ENCODE peak calls at places on chromosomes 16 and 17, in seven cellular contexts. Y, D, L, F, O, N and U are unnamed samples.

GRCh38 chr16:15856217-15856616 is 611 bp downstream of the MYH11 start:
- DNase-seq in Y (no peak), D (no peak), L (no peak), F (no peak), O (no peak), N (no peak), U (no peak)

GRCh38 chr17:58577696-58578095 is 63.3 kb upstream of the MTMR4 start:
- DNase-seq in Y (peak), D (peak), L (peak), F (peak), O (no peak), N (peak), U (peak)

GRCh38 chr16:66395806-66396555 is 29.5 kb downstream of the CDH5 start:
- DNase-seq in Y (no peak), D (no peak), L (no peak), F (no peak), O (no peak), N (no peak), U (no peak)

GRCh38 chr17:79272666-79273219 is 198.1 kb downstream of the ENGASE start:
- DNase-seq in Y (no peak), D (no peak), L (no peak), F (no peak), O (no peak), N (peak), U (no peak)

GRCh38 chr16:2971985-2972784 is 3.0 kb downstream of the PAQR4 start:
- DNase-seq in Y (no peak), D (no peak), L (no peak), F (no peak), O (no peak), N (no peak), U (no peak)

GRCh38 chr16:10930755-10931093 is 11.5 kb downstream of the DEXI start:
- DNase-seq in Y (no peak), D (no peak), L (no peak), F (no peak), O (no peak), N (no peak), U (no peak)

GRCh38 chr16:50296807-50297206 is 30.5 kb downstream of the ADCY7 start:
- DNase-seq in Y (peak), D (no peak), L (no peak), F (no peak), O (no peak), N (no peak), U (no peak)

GRCh38 chr17:51128089-51128488 is 7.4 kb upstream of the SPAG9 start:
- DNase-seq in Y (no peak), D (no peak), L (no peak), F (no peak), O (no peak), N (no peak), U (no peak)

GRCh38 chr16:23423496-23424049 is 29.4 kb downstream of the COG7 start:
- DNase-seq in Y (peak), D (peak), L (peak), F (no peak), O (no peak), N (peak), U (no peak)

GRCh38 chr16:3458278-3458851 is 14.9 kb downstream of the NAA60 start:
- DNase-seq in Y (peak), D (peak), L (no peak), F (no peak), O (no peak), N (peak), U (no peak)

GRCh38 chr17:35981908-35982330 is 622 bp upstream of the CCL16 start:
- DNase-seq in Y (no peak), D (no peak), L (no peak), F (no peak), O (no peak), N (no peak), U (no peak)
- TF ChIP-seq CTCF in Y (no peak), D (peak), L (peak), F (peak), O (no peak), N (no peak), U (peak)

GRCh38 chr16:53022374-53022773 is 30.3 kb downstream of the CHD9NB start:
- DNase-seq in Y (no peak), D (no peak), L (peak), F (peak), O (no peak), N (peak), U (peak)
- TF ChIP-seq CTCF in Y (no peak), D (peak), L (peak), F (peak), O (peak), N (peak), U (peak)

GRCh38 chr16:89290472-89290871 is 73.0 kb downstream of the ZNF778 start:
- DNase-seq in Y (no peak), D (no peak), L (no peak), F (no peak), O (no peak), N (no peak), U (no peak)
- TF ChIP-seq CTCF in Y (no peak), D (no peak), L (no peak), F (no peak), O (no peak), N (no peak), U (no peak)

DNA sequence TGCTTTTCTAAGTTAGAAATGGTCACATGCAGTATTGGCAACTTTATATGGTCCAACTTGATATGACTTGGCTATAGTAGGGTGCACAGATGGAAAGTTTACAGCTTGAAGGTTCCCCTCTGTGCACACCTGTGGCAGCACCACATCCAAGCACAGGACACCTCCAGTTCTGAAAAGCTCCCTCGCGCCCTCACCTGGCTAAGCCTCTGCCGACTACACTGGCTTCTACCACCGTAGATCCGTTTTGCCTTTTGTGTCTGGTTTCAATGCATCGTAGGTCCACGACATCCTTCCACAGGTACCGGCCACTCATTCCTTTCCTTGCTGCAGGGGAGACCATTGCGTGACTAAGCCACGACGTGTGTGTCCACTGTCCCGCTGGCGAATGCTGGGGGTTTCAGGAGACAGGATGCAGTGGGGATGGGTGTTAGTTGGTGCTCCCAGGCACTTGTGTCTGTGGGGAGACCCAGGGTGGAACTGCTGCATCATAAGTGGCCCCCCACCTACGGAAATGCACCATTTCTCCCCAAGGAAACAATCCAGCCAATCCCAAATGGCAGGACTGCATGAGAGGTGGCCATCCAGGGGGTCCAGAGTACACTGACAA is 4.9 kb upstream of the RASD1 start:
- DNase-seq in Y (no peak), D (no peak), L (no peak), F (no peak), O (no peak), N (no peak), U (no peak)
- TF ChIP-seq CTCF in Y (no peak), D (no peak), L (no peak), F (peak), O (peak), N (no peak), U (peak)

GRCh38 chr16:80081851-80082250 is 458.9 kb upstream of the DYNLRB2 start:
- DNase-seq in Y (no peak), D (no peak), L (no peak), F (no peak), O (no peak), N (no peak), U (no peak)

GRCh38 chr16:80085606-80086005 is 455.2 kb upstream of the DYNLRB2 start:
- DNase-seq in Y (no peak), D (no peak), L (no peak), F (no peak), O (no peak), N (no peak), U (no peak)

GRCh38 chr16:80084163-80084562 is 456.6 kb upstream of the DYNLRB2 start:
- DNase-seq in Y (peak), D (no peak), L (no peak), F (no peak), O (no peak), N (no peak), U (no peak)

GRCh38 chr16:80084614-80085013 is 456.2 kb upstream of the DYNLRB2 start:
- DNase-seq in Y (peak), D (peak), L (peak), F (no peak), O (no peak), N (no peak), U (no peak)

GRCh38 chr16:80080287-80080851 is 460.4 kb upstream of the DYNLRB2 start:
- DNase-seq in Y (no peak), D (no peak), L (no peak), F (no peak), O (no peak), N (no peak), U (no peak)
- TF ChIP-seq CTCF in Y (no peak), D (no peak), L (no peak), F (no peak), O (no peak), N (no peak), U (no peak)

GRCh38 chr16:52549011-52549692 is 2.2 kb upstream of the TOX3 start:
- DNase-seq in Y (no peak), D (no peak), L (no peak), F (no peak), O (no peak), N (no peak), U (no peak)
- TF ChIP-seq CTCF in Y (no peak), D (no peak), L (peak), F (peak), O (peak), N (peak), U (no peak)

DNA sequence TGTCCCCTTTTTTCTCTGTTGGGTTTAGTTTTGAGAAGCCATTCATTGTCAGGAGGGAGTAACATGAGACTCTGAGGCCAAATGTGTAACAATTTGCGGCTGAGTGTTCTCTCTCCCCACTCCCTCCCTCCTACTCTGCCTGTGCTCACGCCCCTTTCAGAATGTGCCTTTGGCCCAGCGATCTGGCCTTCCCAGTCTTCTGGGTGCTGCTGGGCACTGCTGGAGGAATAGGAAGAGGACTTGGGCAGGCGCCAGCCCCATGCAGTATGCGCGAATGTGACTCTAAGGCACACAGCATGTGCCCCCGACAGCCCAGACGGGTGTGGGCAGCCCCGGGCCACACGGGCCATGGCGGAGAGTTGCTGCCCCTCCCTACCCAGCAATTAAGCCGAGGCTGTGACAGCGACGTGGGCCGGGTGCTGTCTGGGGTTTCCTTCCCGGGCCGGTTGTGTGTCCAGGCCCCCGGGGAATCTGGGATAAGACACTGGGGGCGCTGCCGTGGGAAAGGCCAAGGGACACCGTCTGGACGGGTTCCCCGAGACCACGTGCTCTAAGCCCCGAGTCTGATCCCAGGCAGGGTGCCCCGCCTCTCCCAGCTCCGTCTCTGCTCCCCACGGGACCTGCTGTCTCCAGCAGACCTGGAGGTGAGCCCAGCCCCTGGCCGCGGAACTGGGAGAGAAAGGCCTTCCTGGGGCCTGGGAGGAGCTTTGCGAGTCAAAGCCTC is 92.4 kb downstream of the IRX3 start:
- DNase-seq in Y (peak), D (peak), L (peak), F (no peak), O (no peak), N (no peak), U (no peak)
- TF ChIP-seq CTCF in Y (no peak), D (peak), L (no peak), F (no peak), O (no peak), N (no peak), U (no peak)

GRCh38 chr17:6559753-6560215 is 3.4 kb upstream of the PITPNM3 start:
- DNase-seq in Y (peak), D (no peak), L (no peak), F (no peak), O (no peak), N (no peak), U (no peak)

GRCh38 chr17:6558276-6558675 is 1.9 kb upstream of the PITPNM3 start:
- DNase-seq in Y (peak), D (no peak), L (peak), F (no peak), O (no peak), N (no peak), U (no peak)

GRCh38 chr17:6557040-6557438 is 684 bp upstream of the PITPNM3 start:
- DNase-seq in Y (no peak), D (no peak), L (no peak), F (no peak), O (no peak), N (no peak), U (no peak)

GRCh38 chr17:6560496-6560895 is 4.1 kb upstream of the PITPNM3 start:
- DNase-seq in Y (no peak), D (no peak), L (no peak), F (no peak), O (no peak), N (no peak), U (no peak)

GRCh38 chr17:6558932-6559752 is 2.8 kb upstream of the PITPNM3 start:
- DNase-seq in Y (peak), D (no peak), L (no peak), F (no peak), O (no peak), N (no peak), U (no peak)
- TF ChIP-seq CTCF in Y (no peak), D (no peak), L (no peak), F (no peak), O (no peak), N (no peak), U (no peak)

GRCh38 chr17:42677012-42677857 is 441 bp upstream of the PLEKHH3 start:
- DNase-seq in Y (peak), D (peak), L (peak), F (peak), O (peak), N (peak), U (peak)

GRCh38 chr17:42679492-42680330 is 1.9 kb downstream of the CCR10 start:
- DNase-seq in Y (peak), D (peak), L (peak), F (peak), O (no peak), N (peak), U (peak)

GRCh38 chr17:42679001-42679491 is 2.3 kb upstream of the PLEKHH3 start:
- DNase-seq in Y (peak), D (no peak), L (peak), F (no peak), O (no peak), N (peak), U (peak)

GRCh38 chr17:42676424-42677011 is at the start of gene PLEKHH3:
- DNase-seq in Y (no peak), D (no peak), L (no peak), F (peak), O (no peak), N (no peak), U (no peak)

DNA sequence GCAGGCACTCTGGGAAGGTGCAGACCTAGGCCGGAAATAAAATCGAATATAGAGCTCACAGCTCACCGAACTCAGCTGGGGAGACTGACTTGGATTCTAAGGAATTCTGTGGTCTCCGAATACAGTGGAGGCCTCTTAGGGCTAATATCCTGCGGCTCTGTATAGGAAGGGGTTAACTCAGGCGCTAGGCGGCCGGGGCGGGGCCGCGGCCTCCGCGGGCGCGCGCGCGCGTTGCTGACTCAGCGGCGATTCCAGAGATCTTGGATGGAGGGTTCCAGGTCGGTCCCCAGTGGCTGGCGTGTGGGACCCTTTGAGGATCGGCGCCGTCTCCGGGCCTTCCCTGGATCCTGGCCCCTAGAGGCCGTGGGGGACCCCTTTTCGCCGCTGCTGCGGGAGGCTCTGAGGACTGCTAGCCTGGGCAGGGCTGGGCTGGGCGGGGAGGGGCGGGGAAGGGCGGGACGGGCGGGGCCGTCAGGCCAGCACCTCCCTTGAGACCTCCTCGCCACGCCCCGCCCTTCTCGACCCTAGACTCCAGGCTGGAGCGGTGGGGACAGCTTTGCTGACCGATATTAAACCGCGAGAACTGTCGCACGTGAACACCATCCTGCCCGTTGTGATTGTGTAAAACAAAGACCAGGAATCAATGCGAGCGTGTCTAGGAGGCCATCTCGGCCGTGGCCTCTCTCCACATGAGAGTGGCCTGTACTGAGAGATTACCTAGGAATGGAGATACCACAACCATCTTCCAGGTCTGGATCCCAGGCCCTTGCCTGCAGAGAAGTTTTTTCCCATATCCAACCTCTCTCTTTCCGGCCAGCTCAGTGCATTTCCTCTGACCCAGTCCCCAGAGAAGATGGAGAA is 1.4 kb upstream of the PLEKHH3 start:
- DNase-seq in Y (peak), D (peak), L (peak), F (peak), O (peak), N (peak), U (peak)
- TF ChIP-seq CTCF in Y (no peak), D (no peak), L (no peak), F (no peak), O (no peak), N (no peak), U (no peak)